ENCODE peak calls at places on chromosomes 2 and 18, in eight cellular contexts. B is DND-41, R is GM23338, H is Peyer's patch, V is left ventricle myocardium inferior, C is fibroblast of lung, G is heart left ventricle, T is tibial artery. S is an unnamed sample. For H3K36me3, the result is how much of the 10 kb centered on the place peaks cover.

GRCh38 chr2:235405612-235406361 is 88.1 kb upstream of the AGAP1 start:
- DNase-seq in H (no peak), T (no peak), V (no peak), G (no peak), C (no peak), R (no peak), B (no peak), S (no peak)

GRCh38 chr2:64474200-64474630 is 20.3 kb downstream of the LGALSL start:
- DNase-seq in H (no peak), B (no peak), C (no peak), V (no peak), R (no peak), G (no peak), T (no peak), S (no peak)

GRCh38 chr2:221674446-221674845 is 102.3 kb upstream of the EPHA4 start:
- DNase-seq in C (no peak), B (no peak), V (no peak), H (no peak), T (no peak), G (no peak), R (no peak), S (no peak)

GRCh38 chr2:199739413-199740110 is 111.4 kb downstream of the FTCDNL1 start:
- DNase-seq in B (peak), H (peak), G (peak), T (peak), V (peak), C (peak), R (peak), S (peak)

GRCh38 chr18:58396144-58396543 is 232.7 kb downstream of the ALPK2 start:
- DNase-seq in R (no peak), H (no peak), G (no peak), B (no peak), C (no peak), V (no peak), T (no peak), S (peak)

GRCh38 chr18:25136416-25137132 is 215.4 kb downstream of the ZNF521 start:
- DNase-seq in T (no peak), C (no peak), B (no peak), G (peak), R (no peak), V (no peak), H (no peak), S (no peak)

GRCh38 chr18:24514439-24514838 is 54.0 kb downstream of the HRH4 start:
- DNase-seq in T (no peak), H (no peak), G (no peak), R (peak), C (peak), B (no peak), V (no peak), S (peak)

GRCh38 chr2:60119778-60120177 is 433.7 kb downstream of the BCL11A start:
- DNase-seq in H (no peak), T (no peak), R (peak), V (no peak), C (no peak), B (no peak), G (no peak), S (no peak)

GRCh38 chr2:195535911-195536522 is 121.0 kb upstream of the SLC39A10 start:
- DNase-seq in V (no peak), B (peak), G (no peak), T (peak), H (no peak), C (no peak), R (no peak), S (no peak)

GRCh38 chr18:62088146-62088545 is 98.7 kb downstream of the PIGN start:
- DNase-seq in C (no peak), R (no peak), G (no peak), B (no peak), H (no peak), T (no peak), V (no peak), S (no peak)

GRCh38 chr18:79888016-79888415 is 63.4 kb downstream of the SLC66A2 start:
- DNase-seq in H (peak), V (no peak), R (no peak), G (no peak), T (peak), C (no peak), B (no peak), S (no peak)

GRCh38 chr2:118738524-118739308 is 108.7 kb downstream of the EN1 start:
- DNase-seq in H (no peak), R (peak), C (peak), B (no peak), G (peak), V (no peak), T (peak), S (no peak)

GRCh38 chr2:48531141-48531648 is 1.2 kb downstream of the STON1 start:
- DNase-seq in T (no peak), R (peak), B (no peak), H (no peak), G (no peak), C (peak), V (no peak), S (peak)

GRCh38 chr2:129334128-129334527 is 645.3 kb upstream of the RAB6C start:
- DNase-seq in G (no peak), V (no peak), R (peak), C (no peak), H (no peak), B (no peak), T (no peak), S (no peak)

GRCh38 chr18:23926590-23926989 is 88.0 kb upstream of the TTC39C start:
- DNase-seq in B (no peak), R (no peak), H (no peak), C (no peak), V (no peak), G (no peak), T (no peak), S (no peak)

GRCh38 chr2:44825702-44826101 is 115.8 kb upstream of the SIX3 start:
- DNase-seq in V (no peak), G (no peak), T (no peak), R (no peak), C (no peak), H (no peak), B (no peak), S (peak)

GRCh38 chr2:647691-648231 is 29.4 kb downstream of the TMEM18 start:
- DNase-seq in C (no peak), G (no peak), T (no peak), B (no peak), R (no peak), H (no peak), V (no peak), S (no peak)

GRCh38 chr2:28496781-28497180 is 921 bp downstream of the PLB1 start:
- DNase-seq in T (no peak), B (no peak), C (no peak), V (no peak), H (no peak), G (no peak), R (no peak), S (no peak)

GRCh38 chr2:28495551-28496284 is at the start of gene PLB1:
- DNase-seq in C (no peak), G (no peak), B (no peak), H (peak), R (no peak), T (no peak), V (no peak), S (no peak)

GRCh38 chr2:28499298-28499697 is 3.4 kb downstream of the PLB1 start:
- DNase-seq in G (no peak), R (no peak), T (no peak), C (no peak), B (no peak), H (no peak), V (no peak), S (no peak)

GRCh38 chr2:28493636-28494035 is 2.2 kb upstream of the PLB1 start:
- DNase-seq in B (no peak), V (no peak), R (no peak), G (no peak), C (no peak), T (no peak), H (no peak), S (no peak)

GRCh38 chr2:28497206-28497605 is 1.3 kb downstream of the PLB1 start:
- DNase-seq in C (no peak), T (no peak), H (no peak), G (no peak), V (no peak), R (no peak), B (no peak), S (no peak)
- H3K36me3 ChIP-seq in C (under half), T (under half), H (under half), G (under half), V (under half), R (under half), B (under half), S (under half)

GRCh38 chr18:809985-810642 is 1.9 kb downstream of the YES1 start:
- DNase-seq in R (no peak), V (no peak), C (no peak), B (no peak), G (no peak), H (no peak), T (no peak), S (no peak)
- H3K4me3 ChIP-seq in R (peak), V (peak), C (peak), B (peak), G (peak), H (peak), T (no peak), S (peak)

GRCh38 chr2:178473931-178474330 is 4.5 kb downstream of the FKBP7 start:
- DNase-seq in G (no peak), V (no peak), T (no peak), B (no peak), R (no peak), C (peak), H (no peak), S (no peak)
- H3K36me3 ChIP-seq in G (under half), V (under half), T (under half), B (under half), R (under half), C (under half), H (under half), S (under half)

DNA sequence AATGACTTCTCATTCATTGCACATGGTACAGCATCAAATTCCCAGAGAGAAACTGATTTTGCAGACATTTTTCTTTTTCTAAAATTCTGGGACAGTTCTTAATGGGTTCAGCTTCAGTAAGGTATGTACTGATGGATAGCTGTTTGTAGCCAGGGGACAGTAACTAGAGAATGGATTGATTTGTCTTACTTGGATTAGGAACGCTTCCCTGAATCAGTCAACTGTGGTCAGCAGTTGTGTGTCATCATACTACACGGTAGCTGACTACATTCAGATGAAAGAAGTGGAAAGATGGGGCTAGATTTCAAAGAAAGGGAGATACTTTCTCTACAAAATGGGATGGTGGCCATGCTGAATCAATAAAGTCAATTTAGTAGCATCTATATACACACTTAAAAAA is 431.4 kb downstream of the GRB14 start:
- DNase-seq in R (no peak), B (no peak), G (no peak), H (no peak), V (no peak), T (no peak), C (no peak), S (no peak)
- H3K4me3 ChIP-seq in R (no peak), B (no peak), G (no peak), H (no peak), V (no peak), T (no peak), C (no peak), S (no peak)

DNA sequence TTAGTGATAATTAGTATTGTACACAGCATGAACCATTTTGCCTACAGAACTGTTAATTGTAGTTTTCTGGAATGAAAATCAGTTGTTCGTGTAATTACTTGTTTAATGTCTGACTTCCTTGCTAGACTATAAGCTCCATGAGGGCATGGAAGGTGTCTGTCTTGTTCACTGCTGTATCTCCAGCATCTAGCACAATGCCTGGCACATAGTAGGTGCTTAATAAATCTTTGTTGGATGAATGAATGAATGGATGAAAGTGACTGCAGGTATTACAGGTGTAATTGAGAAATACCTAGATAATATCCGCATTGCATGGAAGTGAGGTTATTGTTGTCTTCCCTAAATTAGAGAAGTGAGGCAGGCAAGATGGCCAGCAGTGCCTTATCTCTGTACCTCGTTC is 21.8 kb downstream of the C2orf74 start:
- DNase-seq in B (no peak), C (no peak), R (no peak), H (no peak), V (no peak), G (no peak), T (no peak), S (no peak)
- H3K36me3 ChIP-seq in B (half or more), C (under half), R (under half), H (under half), V (half or more), G (half or more), T (half or more), S (half or more)

DNA sequence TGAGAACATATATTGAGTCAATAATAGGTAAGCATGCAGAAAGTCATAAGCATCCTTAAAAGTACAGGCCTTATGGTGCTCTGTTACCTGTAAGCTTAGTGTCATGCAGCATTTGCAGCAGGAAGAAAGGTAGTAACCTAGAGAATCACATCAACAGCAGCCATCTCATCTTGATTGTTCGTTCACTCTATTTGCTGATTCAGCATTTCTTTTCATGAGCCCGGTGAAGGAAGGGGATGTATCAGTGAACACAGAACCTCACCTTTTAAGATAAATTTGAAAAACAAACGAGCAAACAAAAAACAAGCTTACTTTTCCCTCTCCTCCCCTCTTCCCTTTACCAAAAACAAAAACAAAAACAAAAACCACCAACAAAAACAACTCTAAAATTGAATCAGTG is 89.9 kb downstream of the MIB1 start:
- DNase-seq in H (no peak), G (no peak), R (peak), B (no peak), V (no peak), C (no peak), T (no peak), S (no peak)
- H3K4me3 ChIP-seq in H (no peak), G (peak), R (no peak), B (no peak), V (peak), C (no peak), T (peak), S (no peak)

GRCh38 chr2:159720676-159721075 is 8.4 kb downstream of the MARCHF7 start:
- DNase-seq in B (no peak), C (no peak), T (no peak), R (no peak), V (no peak), G (no peak), H (no peak), S (no peak)
- H3K36me3 ChIP-seq in B (half or more), C (under half), T (under half), R (under half), V (under half), G (under half), H (under half), S (half or more)

DNA sequence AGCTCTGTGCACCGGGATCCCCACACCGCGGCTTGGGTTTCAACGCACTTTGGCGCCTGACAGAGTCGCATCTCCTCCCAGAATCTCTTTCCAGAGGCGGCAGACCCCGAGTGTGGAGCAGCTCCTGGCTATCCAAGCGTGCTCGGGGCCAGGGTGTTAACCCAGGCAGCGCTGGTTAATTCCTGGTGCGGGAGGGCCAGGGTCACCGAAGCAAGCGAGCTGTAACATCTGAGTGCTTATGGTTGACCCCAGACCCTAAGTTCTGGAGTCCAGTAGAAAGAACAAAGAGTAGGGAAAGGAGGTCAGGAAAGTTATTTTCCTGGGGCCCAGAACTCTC is 566 bp upstream of the OSR1 start:
- DNase-seq in T (no peak), G (no peak), V (no peak), C (no peak), H (no peak), B (no peak), R (no peak), S (no peak)
- H3K4me3 ChIP-seq in T (peak), G (peak), V (peak), C (peak), H (peak), B (no peak), R (peak), S (peak)

DNA sequence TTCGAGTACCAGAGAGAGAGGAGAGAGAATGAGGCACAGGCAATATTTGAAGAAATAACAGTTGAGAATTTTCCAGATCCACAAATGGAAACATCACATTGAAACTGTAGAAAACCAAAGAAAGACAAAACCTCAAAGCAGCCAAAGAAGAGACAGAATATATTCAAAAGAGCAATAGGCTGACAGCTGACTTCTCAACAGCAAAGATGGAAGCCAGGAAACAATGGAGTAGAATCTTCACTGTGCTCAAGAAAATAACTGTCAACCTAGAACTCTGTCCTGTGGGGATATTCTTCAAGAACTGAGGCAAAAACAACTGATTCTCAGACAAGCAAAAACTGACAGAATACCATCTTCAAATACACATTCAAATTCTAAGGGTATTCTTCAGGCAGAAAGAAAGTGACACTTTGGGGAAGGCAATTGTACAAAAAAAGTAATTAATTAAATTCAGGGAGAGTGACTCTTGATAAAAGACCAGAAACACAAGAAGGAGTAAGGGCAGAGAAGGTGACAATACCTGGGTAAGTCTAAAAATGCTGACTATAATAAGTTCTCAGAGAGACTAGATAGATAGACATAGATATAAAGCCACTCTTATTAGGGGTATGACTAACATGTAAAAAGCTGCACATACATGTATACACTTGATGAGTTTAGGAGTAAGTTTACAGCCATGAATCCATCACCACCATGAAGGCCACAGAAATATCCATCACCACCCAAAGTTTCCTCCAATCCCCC is 25.6 kb downstream of the ANKMY1 start:
- DNase-seq in G (no peak), C (no peak), V (no peak), T (no peak), B (no peak), R (no peak), H (no peak), S (no peak)
- H3K36me3 ChIP-seq in G (under half), C (under half), V (under half), T (under half), B (half or more), R (under half), H (under half), S (under half)

GRCh38 chr2:205858781-205859478 is 176.6 kb downstream of the NRP2 start:
- DNase-seq in H (peak), G (peak), V (peak), C (peak), R (peak), B (no peak), T (no peak), S (peak)
- H3K4me3 ChIP-seq in H (no peak), G (no peak), V (no peak), C (no peak), R (no peak), B (no peak), T (no peak), S (peak)